ENCODE peak calls at places on chromosomes 2 and 18, in eight cellular contexts. B, M, A, O, U, E, W and I are unnamed samples.

GRCh38 chr2:42523341-42523740 is 29.6 kb upstream of the KCNG3 start:
- DNase-seq in B (no peak), M (no peak), A (no peak), O (no peak), U (no peak), E (no peak), W (no peak), I (no peak)

GRCh38 chr2:19021721-19022120 is 336.7 kb downstream of the OSR1 start:
- DNase-seq in B (no peak), M (no peak), A (peak; percentile 79), O (no peak), U (peak; percentile 75), E (no peak), W (peak; percentile 52), I (no peak)

GRCh38 chr2:207473203-207473865 is 56.4 kb upstream of the CREB1 start:
- DNase-seq in B (peak; percentile 46), M (peak; percentile 69), A (peak; percentile 82), O (peak; percentile 86), U (peak; percentile 78), E (no peak), W (peak; percentile 30), I (no peak)

GRCh38 chr2:221389909-221390308 is 182.2 kb downstream of the EPHA4 start:
- DNase-seq in B (no peak), M (no peak), A (no peak), O (no peak), U (no peak), E (no peak), W (no peak), I (no peak)

GRCh38 chr2:197075286-197075685 is 148.8 kb upstream of the PGAP1 start:
- DNase-seq in B (no peak), M (no peak), A (peak; percentile 64), O (no peak), U (peak; percentile 51), E (no peak), W (no peak), I (no peak)

GRCh38 chr2:8303322-8303832 is 378.5 kb upstream of the ID2 start:
- DNase-seq in B (no peak), M (no peak), A (peak; percentile 46), O (no peak), U (peak; percentile 26), E (no peak), W (no peak), I (no peak)

GRCh38 chr2:134718095-134718955 is 475 bp downstream of the TMEM163 start:
- DNase-seq in B (no peak), M (peak; percentile 40), A (peak; percentile 13), O (no peak), U (no peak), E (no peak), W (no peak), I (no peak)

GRCh38 chr2:235444101-235444597 is 49.7 kb upstream of the AGAP1 start:
- DNase-seq in B (peak; percentile 97), M (peak; percentile 77), A (no peak), O (peak; percentile 45), U (no peak), E (no peak), W (peak; percentile 36), I (no peak)

GRCh38 chr2:157822993-157823392 is 53.1 kb downstream of the ACVR1 start:
- DNase-seq in B (no peak), M (no peak), A (peak; percentile 84), O (no peak), U (peak; percentile 79), E (no peak), W (no peak), I (no peak)

GRCh38 chr2:150531626-150532419 is 44.4 kb upstream of the RND3 start:
- DNase-seq in B (no peak), M (no peak), A (no peak), O (peak; percentile 55), U (no peak), E (no peak), W (no peak), I (no peak)

GRCh38 chr2:10301946-10302478 is 692 bp upstream of the HPCAL1 start:
- DNase-seq in B (no peak), M (peak; percentile 26), A (no peak), O (no peak), U (no peak), E (peak; percentile 52), W (peak; percentile 71), I (no peak)

GRCh38 chr18:2538844-2539243 is 32.5 kb downstream of the METTL4 start:
- DNase-seq in B (no peak), M (no peak), A (peak; percentile 33), O (no peak), U (peak; percentile 23), E (no peak), W (no peak), I (no peak)

GRCh38 chr2:23241106-23241505 is 143.9 kb upstream of the KLHL29 start:
- DNase-seq in B (no peak), M (no peak), A (no peak), O (no peak), U (no peak), E (no peak), W (no peak), I (no peak)

GRCh38 chr2:218149865-218150264 is 16.9 kb downstream of the CXCR1 start:
- DNase-seq in B (no peak), M (no peak), A (no peak), O (no peak), U (no peak), E (no peak), W (no peak), I (no peak)

DNA sequence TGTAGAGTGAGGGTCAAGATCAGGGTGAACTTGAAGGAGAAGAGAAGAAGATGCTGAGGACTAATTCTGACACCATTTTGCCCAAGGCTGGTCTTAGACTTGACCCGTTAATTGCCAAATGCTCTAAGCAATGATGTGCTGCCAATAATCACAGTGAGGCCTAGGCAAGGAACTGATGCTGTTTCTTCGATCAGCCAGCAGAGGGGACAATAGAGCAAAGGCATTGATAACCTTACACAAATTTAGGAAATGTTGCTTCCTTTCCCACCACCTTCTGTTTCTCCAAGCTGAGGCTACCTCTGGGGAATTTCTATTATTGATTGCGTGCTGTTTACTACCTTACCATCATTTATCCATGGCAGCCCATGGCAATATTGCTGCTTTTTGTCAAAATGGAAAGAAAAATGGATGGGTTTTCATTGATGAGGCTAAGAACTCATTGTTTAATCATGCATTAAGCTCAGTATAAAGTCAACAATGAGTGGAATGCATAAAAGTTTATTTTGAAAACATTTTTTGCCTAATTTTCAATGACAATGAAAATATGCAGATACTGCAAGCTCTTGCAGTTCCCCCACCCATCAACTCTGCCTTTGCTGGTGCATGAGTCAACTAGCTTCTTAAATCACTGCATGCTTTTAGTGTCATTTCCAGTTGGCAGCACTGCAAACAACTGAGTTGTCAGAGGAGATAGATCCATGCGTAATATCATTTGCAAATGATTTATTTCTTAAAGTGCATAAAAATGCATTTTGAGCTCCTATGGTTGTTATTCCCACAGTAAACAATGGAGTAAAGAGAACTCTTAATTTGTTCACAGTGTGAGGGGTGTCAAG is 116.4 kb upstream of the NYAP2 start:
- DNase-seq in B (no peak), M (peak; percentile 40), A (peak; percentile 70), O (peak; percentile 75), U (peak; percentile 58), E (peak; percentile 8), W (peak; percentile 16), I (no peak)
- TF ChIP-seq CTCF in B (peak; percentile 83), M (peak; percentile 56), A (peak; percentile 92), O (peak; percentile 84), U (peak; percentile 86), E (peak; percentile 36), W (peak; percentile 64), I (peak; percentile 73)

DNA sequence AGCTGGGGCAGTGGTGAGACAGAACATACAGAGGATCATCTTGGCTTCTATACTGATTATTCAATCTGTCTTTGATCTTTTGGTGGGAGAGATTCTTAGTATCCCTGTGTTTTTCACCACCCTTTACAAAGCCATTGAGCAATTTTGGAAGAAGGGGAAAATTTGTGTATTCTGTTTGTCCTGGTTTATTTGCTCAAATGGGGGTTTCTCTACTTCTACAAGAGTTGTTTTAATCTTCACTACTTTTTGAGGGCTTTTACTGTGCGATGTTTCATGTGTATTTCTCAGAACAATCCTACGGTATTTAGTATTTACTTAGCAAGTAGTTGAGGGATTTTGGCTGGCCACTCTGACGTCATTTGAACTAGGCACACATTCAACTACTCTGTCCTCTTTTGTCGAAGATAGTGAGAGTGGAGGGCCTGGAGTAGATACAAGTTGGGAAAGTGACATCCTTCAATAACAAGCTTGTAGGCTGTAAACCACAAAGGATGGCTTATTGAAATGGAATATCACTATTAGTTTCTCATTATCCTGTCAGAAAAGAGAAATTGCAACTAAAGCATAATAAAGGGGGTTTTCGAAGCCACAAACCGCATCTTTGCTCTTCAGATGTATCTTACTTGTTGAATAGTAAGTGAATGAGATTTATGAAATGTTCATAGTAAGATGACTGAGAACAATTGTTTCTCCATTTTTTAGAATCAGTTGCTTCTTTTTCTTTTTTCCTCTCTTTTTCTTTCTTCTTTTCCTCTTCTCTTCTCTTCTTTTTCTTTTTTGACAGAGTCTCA is 24.8 kb downstream of the FMNL2 start:
- DNase-seq in B (no peak), M (no peak), A (peak; percentile 30), O (no peak), U (no peak), E (no peak), W (peak; percentile 90), I (no peak)
- H3K36me3 ChIP-seq in B (peaks cover 3% of the 10 kb centered on the region), M (no peaks in the 10 kb centered on the region), A (no peaks in the 10 kb centered on the region), O (no peaks in the 10 kb centered on the region), U (no peaks in the 10 kb centered on the region), E (no peaks in the 10 kb centered on the region), W (no peaks in the 10 kb centered on the region), I (no peaks in the 10 kb centered on the region)

GRCh38 chr18:79637921-79638855 is 41.4 kb upstream of the CTDP1 start:
- DNase-seq in B (no peak), M (no peak), A (no peak), O (no peak), U (no peak), E (no peak), W (no peak), I (no peak)
- TF ChIP-seq EZH2 in B (no peak), M (no peak), A (no peak), O (no peak), U (no peak), E (no peak), W (no peak), I (no peak)

GRCh38 chr2:86631846-86632485 is 8.3 kb upstream of the RNF103 start:
- DNase-seq in B (no peak), M (peak; percentile 20), A (no peak), O (peak; percentile 58), U (no peak), E (no peak), W (peak; percentile 55), I (no peak)

GRCh38 chr2:86628091-86628522 is 4.4 kb upstream of the RNF103 start:
- DNase-seq in B (no peak), M (no peak), A (no peak), O (no peak), U (no peak), E (no peak), W (peak; percentile 65), I (no peak)

GRCh38 chr2:86623549-86624547 is at the start of gene RNF103:
- DNase-seq in B (peak; percentile 78), M (peak; percentile 97), A (peak; percentile 89), O (peak; percentile 92), U (peak; percentile 75), E (peak; percentile 91), W (peak; percentile 88), I (no peak)

GRCh38 chr2:86625096-86625495 is 1.4 kb upstream of the RNF103 start:
- DNase-seq in B (no peak), M (no peak), A (no peak), O (no peak), U (no peak), E (no peak), W (no peak), I (no peak)

DNA sequence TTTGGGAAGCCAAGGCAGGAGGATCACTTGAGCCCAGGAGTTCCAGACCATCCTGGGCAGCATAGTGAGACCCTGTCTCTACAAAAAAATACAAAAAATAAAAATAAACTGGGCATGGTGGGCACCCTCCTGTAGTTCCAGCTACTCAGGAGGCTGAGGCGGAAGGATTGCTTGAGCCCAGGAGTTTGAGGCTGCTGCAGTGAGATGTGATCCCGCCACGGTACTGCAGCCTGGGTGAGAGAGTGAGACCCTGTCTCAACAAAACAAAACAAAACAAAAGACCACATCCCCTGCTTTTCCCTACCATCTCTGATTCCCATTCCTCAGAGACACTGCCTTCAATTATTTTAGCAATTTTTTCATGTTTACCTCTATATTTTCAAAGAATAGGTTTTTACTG is 3.9 kb upstream of the RNF103 start:
- DNase-seq in B (no peak), M (no peak), A (no peak), O (no peak), U (no peak), E (no peak), W (no peak), I (no peak)
- TF ChIP-seq CTCF in B (no peak), M (no peak), A (no peak), O (no peak), U (no peak), E (no peak), W (no peak), I (no peak)